ENCODE peak calls at places on chromosomes 4 and X, in eight cellular contexts. One of them, this sample, is unnamed.

GRCh38 chrX:44507292-44507691 is 35.4 kb downstream of the FUNDC1 start:
- DNase-seq in neural progenitor cell: no peak
- DNase-seq in spleen: no peak
- DNase-seq in ascending aorta: no peak
- DNase-seq in hepatocyte: no peak
- DNase-seq in MM.1S: no peak
- DNase-seq in tibial artery: no peak
- DNase-seq in RWPE2: no peak
- DNase-seq in this sample: no peak

GRCh38 chr4:150327262-150327780 is 249.1 kb downstream of the DCLK2 start:
- DNase-seq in spleen: no peak
- DNase-seq in RWPE2: no peak
- DNase-seq in ascending aorta: no peak
- DNase-seq in hepatocyte: no peak
- DNase-seq in tibial artery: no peak
- DNase-seq in neural progenitor cell: no peak
- DNase-seq in MM.1S: no peak
- DNase-seq in this sample: no peak

GRCh38 chr4:79078339-79078738 is 139.1 kb upstream of the PAQR3 start:
- DNase-seq in MM.1S: peak; percentile 15
- DNase-seq in RWPE2: no peak
- DNase-seq in hepatocyte: no peak
- DNase-seq in spleen: no peak
- DNase-seq in neural progenitor cell: no peak
- DNase-seq in tibial artery: peak; percentile 21
- DNase-seq in ascending aorta: no peak
- DNase-seq in this sample: no peak

GRCh38 chr4:91366561-91366960 is 937.2 kb upstream of the GRID2 start:
- DNase-seq in tibial artery: no peak
- DNase-seq in neural progenitor cell: no peak
- DNase-seq in MM.1S: no peak
- DNase-seq in RWPE2: no peak
- DNase-seq in ascending aorta: no peak
- DNase-seq in hepatocyte: no peak
- DNase-seq in spleen: no peak
- DNase-seq in this sample: no peak

GRCh38 chr4:145266881-145267280 is 86.5 kb upstream of the OTUD4 start:
- DNase-seq in hepatocyte: no peak
- DNase-seq in ascending aorta: no peak
- DNase-seq in tibial artery: no peak
- DNase-seq in MM.1S: no peak
- DNase-seq in RWPE2: no peak
- DNase-seq in neural progenitor cell: no peak
- DNase-seq in spleen: no peak
- DNase-seq in this sample: no peak

GRCh38 chr4:108738307-108738706 is 24.5 kb downstream of the ETNPPL start:
- DNase-seq in MM.1S: no peak
- DNase-seq in RWPE2: no peak
- DNase-seq in tibial artery: no peak
- DNase-seq in neural progenitor cell: no peak
- DNase-seq in ascending aorta: no peak
- DNase-seq in hepatocyte: no peak
- DNase-seq in spleen: no peak
- DNase-seq in this sample: no peak

GRCh38 chr4:139892973-139893736 is 227.5 kb downstream of the MGST2 start:
- DNase-seq in spleen: no peak
- DNase-seq in tibial artery: no peak
- DNase-seq in MM.1S: no peak
- DNase-seq in RWPE2: no peak
- DNase-seq in neural progenitor cell: no peak
- DNase-seq in ascending aorta: no peak
- DNase-seq in hepatocyte: no peak
- DNase-seq in this sample: no peak

GRCh38 chrX:47613082-47613481 is 6.6 kb downstream of the SYN1 start:
- DNase-seq in hepatocyte: no peak
- DNase-seq in neural progenitor cell: no peak
- DNase-seq in tibial artery: no peak
- DNase-seq in MM.1S: no peak
- DNase-seq in spleen: no peak
- DNase-seq in RWPE2: no peak
- DNase-seq in ascending aorta: no peak
- DNase-seq in this sample: no peak

GRCh38 chr4:111011458-111011857 is 388.6 kb upstream of the PITX2 start:
- DNase-seq in ascending aorta: no peak
- DNase-seq in spleen: no peak
- DNase-seq in hepatocyte: no peak
- DNase-seq in neural progenitor cell: no peak
- DNase-seq in tibial artery: no peak
- DNase-seq in MM.1S: no peak
- DNase-seq in RWPE2: no peak
- DNase-seq in this sample: no peak

GRCh38 chr4:7721984-7722551 is 217.6 kb downstream of the AFAP1 start:
- DNase-seq in hepatocyte: no peak
- DNase-seq in ascending aorta: no peak
- DNase-seq in tibial artery: no peak
- DNase-seq in neural progenitor cell: no peak
- DNase-seq in RWPE2: no peak
- DNase-seq in MM.1S: no peak
- DNase-seq in spleen: no peak
- DNase-seq in this sample: no peak

GRCh38 chr4:140937866-140938265 is 181.7 kb upstream of the TBC1D9 start:
- DNase-seq in neural progenitor cell: no peak
- DNase-seq in ascending aorta: no peak
- DNase-seq in spleen: no peak
- DNase-seq in MM.1S: no peak
- DNase-seq in tibial artery: no peak
- DNase-seq in hepatocyte: no peak
- DNase-seq in RWPE2: no peak
- DNase-seq in this sample: peak; percentile 45

GRCh38 chr4:65645185-65645584 is 25.1 kb downstream of the EPHA5 start:
- DNase-seq in ascending aorta: no peak
- DNase-seq in MM.1S: no peak
- DNase-seq in hepatocyte: no peak
- DNase-seq in spleen: no peak
- DNase-seq in tibial artery: no peak
- DNase-seq in neural progenitor cell: no peak
- DNase-seq in RWPE2: no peak
- DNase-seq in this sample: no peak

GRCh38 chr4:87574996-87575395 is 33.3 kb upstream of the DSPP start:
- DNase-seq in ascending aorta: no peak
- DNase-seq in tibial artery: no peak
- DNase-seq in spleen: no peak
- DNase-seq in MM.1S: no peak
- DNase-seq in neural progenitor cell: no peak
- DNase-seq in hepatocyte: no peak
- DNase-seq in RWPE2: no peak
- DNase-seq in this sample: no peak

GRCh38 chr4:57044279-57044678 is 65.6 kb downstream of the POLR2B start:
- DNase-seq in hepatocyte: no peak
- DNase-seq in spleen: no peak
- DNase-seq in RWPE2: no peak
- DNase-seq in MM.1S: no peak
- DNase-seq in ascending aorta: no peak
- DNase-seq in neural progenitor cell: no peak
- DNase-seq in tibial artery: no peak
- DNase-seq in this sample: no peak

GRCh38 chr4:38105475-38105874 is 145.3 kb downstream of the PTTG2 start:
- DNase-seq in RWPE2: no peak
- DNase-seq in spleen: no peak
- DNase-seq in ascending aorta: no peak
- DNase-seq in hepatocyte: no peak
- DNase-seq in tibial artery: no peak
- DNase-seq in neural progenitor cell: no peak
- DNase-seq in MM.1S: peak; percentile 80
- DNase-seq in this sample: no peak

GRCh38 chrX:118420462-118420861 is 74.6 kb downstream of the WDR44 start:
- DNase-seq in spleen: no peak
- DNase-seq in RWPE2: no peak
- DNase-seq in neural progenitor cell: no peak
- DNase-seq in tibial artery: no peak
- DNase-seq in MM.1S: peak; percentile 26
- DNase-seq in hepatocyte: peak; percentile 28
- DNase-seq in ascending aorta: no peak
- DNase-seq in this sample: no peak

GRCh38 chrX:110219920-110220319 is 98.0 kb downstream of the AMMECR1 start:
- DNase-seq in hepatocyte: no peak
- DNase-seq in RWPE2: no peak
- DNase-seq in ascending aorta: no peak
- DNase-seq in MM.1S: no peak
- DNase-seq in neural progenitor cell: no peak
- DNase-seq in spleen: no peak
- DNase-seq in tibial artery: no peak
- DNase-seq in this sample: no peak

GRCh38 chr4:80471701-80472100 is 136.2 kb downstream of the CFAP299 start:
- DNase-seq in MM.1S: peak; percentile 63
- DNase-seq in tibial artery: no peak
- DNase-seq in hepatocyte: peak; percentile 58
- DNase-seq in neural progenitor cell: peak; percentile 32
- DNase-seq in ascending aorta: no peak
- DNase-seq in spleen: no peak
- DNase-seq in RWPE2: no peak
- DNase-seq in this sample: peak; percentile 2

GRCh38 chr4:7815562-7815961 is 124.1 kb downstream of the AFAP1 start:
- DNase-seq in MM.1S: no peak
- DNase-seq in spleen: no peak
- DNase-seq in hepatocyte: no peak
- DNase-seq in ascending aorta: no peak
- DNase-seq in RWPE2: no peak
- DNase-seq in neural progenitor cell: no peak
- DNase-seq in tibial artery: no peak
- DNase-seq in this sample: no peak

GRCh38 chrX:154432210-154432609 is 3.7 kb downstream of the ATP6AP1 start:
- DNase-seq in tibial artery: no peak
- DNase-seq in hepatocyte: no peak
- DNase-seq in neural progenitor cell: no peak
- DNase-seq in MM.1S: no peak
- DNase-seq in RWPE2: no peak
- DNase-seq in ascending aorta: no peak
- DNase-seq in spleen: peak; percentile 72
- DNase-seq in this sample: no peak

GRCh38 chrX:154431321-154431720 is 2.8 kb downstream of the ATP6AP1 start:
- DNase-seq in ascending aorta: peak; percentile 28
- DNase-seq in tibial artery: peak; percentile 48
- DNase-seq in hepatocyte: no peak
- DNase-seq in neural progenitor cell: no peak
- DNase-seq in RWPE2: no peak
- DNase-seq in spleen: no peak
- DNase-seq in MM.1S: no peak
- DNase-seq in this sample: no peak

GRCh38 chrX:154430916-154431315 is 2.4 kb downstream of the ATP6AP1 start:
- DNase-seq in ascending aorta: no peak
- DNase-seq in MM.1S: no peak
- DNase-seq in RWPE2: no peak
- DNase-seq in tibial artery: no peak
- DNase-seq in neural progenitor cell: no peak
- DNase-seq in hepatocyte: no peak
- DNase-seq in spleen: no peak
- DNase-seq in this sample: no peak

GRCh38 chrX:154429708-154430107 is 1.2 kb downstream of the ATP6AP1 start:
- DNase-seq in RWPE2: no peak
- DNase-seq in tibial artery: no peak
- DNase-seq in hepatocyte: no peak
- DNase-seq in neural progenitor cell: no peak
- DNase-seq in MM.1S: no peak
- DNase-seq in spleen: no peak
- DNase-seq in ascending aorta: no peak
- DNase-seq in this sample: no peak

GRCh38 chrX:154430504-154430903 is 2.0 kb downstream of the ATP6AP1 start:
- DNase-seq in ascending aorta: no peak
- DNase-seq in RWPE2: no peak
- DNase-seq in spleen: no peak
- DNase-seq in neural progenitor cell: no peak
- DNase-seq in tibial artery: no peak
- DNase-seq in MM.1S: no peak
- DNase-seq in hepatocyte: no peak
- DNase-seq in this sample: no peak
- H3K4me3 ChIP-seq in ascending aorta: no peak overlapping the region
- H3K4me3 ChIP-seq in RWPE2: no peak overlapping the region
- H3K4me3 ChIP-seq in spleen: no peak overlapping the region
- H3K4me3 ChIP-seq in neural progenitor cell: no peak overlapping the region
- H3K4me3 ChIP-seq in tibial artery: no peak overlapping the region
- H3K4me3 ChIP-seq in MM.1S: no peak overlapping the region
- H3K4me3 ChIP-seq in hepatocyte: no peak overlapping the region
- H3K4me3 ChIP-seq in this sample: no peak overlapping the region

GRCh38 chrX:29215251-29215650 is 628.0 kb downstream of the IL1RAPL1 start:
- DNase-seq in neural progenitor cell: no peak
- DNase-seq in spleen: no peak
- DNase-seq in MM.1S: no peak
- DNase-seq in hepatocyte: no peak
- DNase-seq in RWPE2: no peak
- DNase-seq in tibial artery: no peak
- DNase-seq in ascending aorta: no peak
- DNase-seq in this sample: no peak
- H3K9me3 ChIP-seq in neural progenitor cell: peaks cover 4% of the 10 kb centered on the region
- H3K9me3 ChIP-seq in spleen: no peaks in the 10 kb centered on the region
- H3K9me3 ChIP-seq in MM.1S: no peaks in the 10 kb centered on the region
- H3K9me3 ChIP-seq in hepatocyte: no peaks in the 10 kb centered on the region
- H3K9me3 ChIP-seq in RWPE2: no peaks in the 10 kb centered on the region
- H3K9me3 ChIP-seq in tibial artery: no peaks in the 10 kb centered on the region
- H3K9me3 ChIP-seq in ascending aorta: no peaks in the 10 kb centered on the region
- H3K9me3 ChIP-seq in this sample: no peaks in the 10 kb centered on the region

GRCh38 chr4:73018595-73018994 is 50.9 kb downstream of the COX18 start:
- DNase-seq in MM.1S: no peak
- DNase-seq in spleen: no peak
- DNase-seq in hepatocyte: no peak
- DNase-seq in RWPE2: no peak
- DNase-seq in neural progenitor cell: peak; percentile 16
- DNase-seq in ascending aorta: no peak
- DNase-seq in tibial artery: no peak
- DNase-seq in this sample: no peak

GRCh38 chr4:73019462-73020047 is 50.0 kb downstream of the COX18 start:
- DNase-seq in hepatocyte: peak; percentile 74
- DNase-seq in MM.1S: peak; percentile 53
- DNase-seq in RWPE2: no peak
- DNase-seq in ascending aorta: no peak
- DNase-seq in tibial artery: no peak
- DNase-seq in neural progenitor cell: peak; percentile 67
- DNase-seq in spleen: no peak
- DNase-seq in this sample: no peak

GRCh38 chr4:73021634-73022033 is 47.9 kb downstream of the COX18 start:
- DNase-seq in MM.1S: peak; percentile 26
- DNase-seq in hepatocyte: peak; percentile 67
- DNase-seq in RWPE2: no peak
- DNase-seq in tibial artery: no peak
- DNase-seq in neural progenitor cell: peak; percentile 64
- DNase-seq in ascending aorta: no peak
- DNase-seq in spleen: no peak
- DNase-seq in this sample: no peak
- H3K4me3 ChIP-seq in MM.1S: no peak overlapping the region
- H3K4me3 ChIP-seq in hepatocyte: no peak overlapping the region
- H3K4me3 ChIP-seq in RWPE2: no peak overlapping the region
- H3K4me3 ChIP-seq in tibial artery: no peak overlapping the region
- H3K4me3 ChIP-seq in neural progenitor cell: no peak overlapping the region
- H3K4me3 ChIP-seq in ascending aorta: no peak overlapping the region
- H3K4me3 ChIP-seq in spleen: no peak overlapping the region
- H3K4me3 ChIP-seq in this sample: no peak overlapping the region

DNA sequence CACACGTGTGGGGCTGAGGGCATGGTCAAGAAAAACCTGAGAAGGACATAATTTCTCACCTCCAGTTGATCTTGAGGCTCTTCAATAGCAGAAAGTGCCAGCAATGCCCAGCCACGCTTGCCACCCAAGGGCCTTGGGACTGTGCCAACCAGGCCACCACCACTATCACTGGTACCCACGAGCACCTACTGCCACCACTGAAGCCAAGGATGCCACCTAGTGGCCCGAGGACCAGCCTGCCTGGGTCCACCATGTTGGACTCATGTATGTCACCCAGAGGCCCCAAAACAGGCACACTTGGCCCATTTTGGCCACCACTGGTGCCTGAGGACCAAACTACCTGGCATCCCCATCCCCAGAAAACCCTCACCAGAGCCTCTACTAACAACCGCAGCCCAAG is 191.8 kb downstream of the ADAM29 start:
- DNase-seq in neural progenitor cell: no peak
- DNase-seq in RWPE2: no peak
- DNase-seq in tibial artery: no peak
- DNase-seq in hepatocyte: no peak
- DNase-seq in ascending aorta: no peak
- DNase-seq in MM.1S: peak; percentile 37
- DNase-seq in spleen: no peak
- DNase-seq in this sample: no peak
- H3K9me3 ChIP-seq in neural progenitor cell: peaks cover 9% of the 10 kb centered on the region
- H3K9me3 ChIP-seq in RWPE2: peaks cover 7% of the 10 kb centered on the region
- H3K9me3 ChIP-seq in tibial artery: peaks cover 11% of the 10 kb centered on the region
- H3K9me3 ChIP-seq in hepatocyte: no peaks in the 10 kb centered on the region
- H3K9me3 ChIP-seq in ascending aorta: peaks cover 13% of the 10 kb centered on the region
- H3K9me3 ChIP-seq in MM.1S: no peaks in the 10 kb centered on the region
- H3K9me3 ChIP-seq in spleen: peaks cover 51% of the 10 kb centered on the region
- H3K9me3 ChIP-seq in this sample: peaks cover 3% of the 10 kb centered on the region